ENCODE peak calls at places on chromosomes 12 and 14, in seven cellular contexts. One of them, this sample, is unnamed.

GRCh38 chr14:68966872-68967301 is 12.2 kb downstream of the ACTN1 start:
- DNase-seq in HEK293T: no peak
- DNase-seq in WTC11: no peak
- DNase-seq in GM12878: no peak
- DNase-seq in H1: no peak
- DNase-seq in K562: no peak
- DNase-seq in HepG2: no peak
- DNase-seq in this sample: no peak

GRCh38 chr12:46160081-46160980 is 108.5 kb downstream of the SLC38A1 start:
- DNase-seq in HEK293T: peak; percentile 40
- DNase-seq in WTC11: no peak
- DNase-seq in GM12878: no peak
- DNase-seq in H1: no peak
- DNase-seq in K562: no peak
- DNase-seq in HepG2: no peak
- DNase-seq in this sample: no peak

GRCh38 chr12:52349196-52349595 is 18.1 kb downstream of the KRT85 start:
- DNase-seq in HEK293T: no peak
- DNase-seq in WTC11: no peak
- DNase-seq in GM12878: no peak
- DNase-seq in H1: no peak
- DNase-seq in K562: no peak
- DNase-seq in HepG2: no peak
- DNase-seq in this sample: no peak

GRCh38 chr14:33992274-33993050 is 41.6 kb upstream of the EGLN3 start:
- DNase-seq in HEK293T: no peak
- DNase-seq in WTC11: no peak
- DNase-seq in GM12878: no peak
- DNase-seq in H1: no peak
- DNase-seq in K562: no peak
- DNase-seq in HepG2: no peak
- DNase-seq in this sample: no peak

GRCh38 chr12:62438098-62438692 is 28.4 kb upstream of the MON2 start:
- DNase-seq in HEK293T: peak; percentile 53
- DNase-seq in WTC11: peak; percentile 56
- DNase-seq in GM12878: peak; percentile 11
- DNase-seq in H1: no peak
- DNase-seq in K562: peak; percentile 56
- DNase-seq in HepG2: peak; percentile 17
- DNase-seq in this sample: peak; percentile 44

GRCh38 chr14:78836777-78837176 is 666.6 kb downstream of the NRXN3 start:
- DNase-seq in HEK293T: peak; percentile 63
- DNase-seq in WTC11: peak; percentile 78
- DNase-seq in GM12878: peak; percentile 17
- DNase-seq in H1: peak; percentile 77
- DNase-seq in K562: peak; percentile 41
- DNase-seq in HepG2: peak; percentile 37
- DNase-seq in this sample: peak; percentile 36

GRCh38 chr14:94129111-94129757 is at the start of gene IFI27L2:
- DNase-seq in HEK293T: peak; percentile 77
- DNase-seq in WTC11: peak; percentile 76
- DNase-seq in GM12878: no peak
- DNase-seq in H1: peak; percentile 47
- DNase-seq in K562: peak; percentile 86
- DNase-seq in HepG2: peak; percentile 40
- DNase-seq in this sample: peak; percentile 59

GRCh38 chr12:96246926-96247566 is 52.9 kb downstream of the ELK3 start:
- DNase-seq in HEK293T: no peak
- DNase-seq in WTC11: no peak
- DNase-seq in GM12878: no peak
- DNase-seq in H1: no peak
- DNase-seq in K562: no peak
- DNase-seq in HepG2: no peak
- DNase-seq in this sample: no peak

GRCh38 chr12:132524405-132524804 is 34.5 kb downstream of the FBRSL1 start:
- DNase-seq in HEK293T: no peak
- DNase-seq in WTC11: no peak
- DNase-seq in GM12878: no peak
- DNase-seq in H1: no peak
- DNase-seq in K562: no peak
- DNase-seq in HepG2: no peak
- DNase-seq in this sample: no peak

GRCh38 chr12:20731274-20731673 is 36.1 kb downstream of the SLCO1C1 start:
- DNase-seq in HEK293T: no peak
- DNase-seq in WTC11: no peak
- DNase-seq in GM12878: no peak
- DNase-seq in H1: no peak
- DNase-seq in K562: no peak
- DNase-seq in HepG2: no peak
- DNase-seq in this sample: no peak

GRCh38 chr14:65351493-65352224 is 60.9 kb upstream of the FUT8 start:
- DNase-seq in HEK293T: no peak
- DNase-seq in WTC11: no peak
- DNase-seq in GM12878: no peak
- DNase-seq in H1: no peak
- DNase-seq in K562: no peak
- DNase-seq in HepG2: no peak
- DNase-seq in this sample: no peak

GRCh38 chr12:119808441-119808840 is 68.7 kb downstream of the CIT start:
- DNase-seq in HEK293T: no peak
- DNase-seq in WTC11: no peak
- DNase-seq in GM12878: no peak
- DNase-seq in H1: no peak
- DNase-seq in K562: no peak
- DNase-seq in HepG2: no peak
- DNase-seq in this sample: no peak

GRCh38 chr12:132153501-132154340 is 9.5 kb downstream of the NOC4L start:
- DNase-seq in HEK293T: peak; percentile 86
- DNase-seq in WTC11: peak; percentile 88
- DNase-seq in GM12878: peak; percentile 8
- DNase-seq in H1: peak; percentile 77
- DNase-seq in K562: peak; percentile 65
- DNase-seq in HepG2: peak; percentile 63
- DNase-seq in this sample: no peak

GRCh38 chr12:41621288-41621687 is 433.2 kb downstream of the PDZRN4 start:
- DNase-seq in HEK293T: no peak
- DNase-seq in WTC11: no peak
- DNase-seq in GM12878: no peak
- DNase-seq in H1: no peak
- DNase-seq in K562: no peak
- DNase-seq in HepG2: no peak
- DNase-seq in this sample: no peak

GRCh38 chr12:27965411-27965810 is 7.1 kb downstream of the PTHLH start:
- DNase-seq in HEK293T: no peak
- DNase-seq in WTC11: no peak
- DNase-seq in GM12878: no peak
- DNase-seq in H1: no peak
- DNase-seq in K562: no peak
- DNase-seq in HepG2: no peak
- DNase-seq in this sample: no peak

GRCh38 chr14:54591461-54592245 is 24.7 kb downstream of the SAMD4A start:
- DNase-seq in HEK293T: no peak
- DNase-seq in WTC11: no peak
- DNase-seq in GM12878: no peak
- DNase-seq in H1: no peak
- DNase-seq in K562: no peak
- DNase-seq in HepG2: no peak
- DNase-seq in this sample: no peak

GRCh38 chr14:86430807-86431206 is 900.9 kb downstream of the FLRT2 start:
- DNase-seq in HEK293T: no peak
- DNase-seq in WTC11: no peak
- DNase-seq in GM12878: no peak
- DNase-seq in H1: no peak
- DNase-seq in K562: no peak
- DNase-seq in HepG2: no peak
- DNase-seq in this sample: no peak

GRCh38 chr14:60510254-60510975 is 1.5 kb downstream of the SIX6 start:
- DNase-seq in HEK293T: no peak
- DNase-seq in WTC11: no peak
- DNase-seq in GM12878: no peak
- DNase-seq in H1: no peak
- DNase-seq in K562: no peak
- DNase-seq in HepG2: no peak
- DNase-seq in this sample: no peak

GRCh38 chr14:95526483-95527391 is 8.1 kb upstream of the GLRX5 start:
- DNase-seq in HEK293T: no peak
- DNase-seq in WTC11: no peak
- DNase-seq in GM12878: no peak
- DNase-seq in H1: no peak
- DNase-seq in K562: no peak
- DNase-seq in HepG2: peak; percentile 46
- DNase-seq in this sample: no peak
- TF ChIP-seq SP1 in HEK293T: no peak
- TF ChIP-seq SP1 in WTC11: no peak
- TF ChIP-seq SP1 in GM12878: no peak
- TF ChIP-seq SP1 in H1: no peak
- TF ChIP-seq SP1 in K562: no peak
- TF ChIP-seq SP1 in HepG2: no peak
- TF ChIP-seq SP1 in this sample: no peak

GRCh38 chr14:61537567-61538463 is 157.5 kb upstream of the HIF1A start:
- DNase-seq in HEK293T: no peak
- DNase-seq in WTC11: no peak
- DNase-seq in GM12878: no peak
- DNase-seq in H1: peak; percentile 33
- DNase-seq in K562: peak; percentile 7
- DNase-seq in HepG2: peak; percentile 97
- DNase-seq in this sample: peak; percentile 95
- TF ChIP-seq SP1 in HEK293T: no peak
- TF ChIP-seq SP1 in WTC11: no peak
- TF ChIP-seq SP1 in GM12878: no peak
- TF ChIP-seq SP1 in H1: no peak
- TF ChIP-seq SP1 in K562: no peak
- TF ChIP-seq SP1 in HepG2: no peak
- TF ChIP-seq SP1 in this sample: peak; percentile 95

DNA sequence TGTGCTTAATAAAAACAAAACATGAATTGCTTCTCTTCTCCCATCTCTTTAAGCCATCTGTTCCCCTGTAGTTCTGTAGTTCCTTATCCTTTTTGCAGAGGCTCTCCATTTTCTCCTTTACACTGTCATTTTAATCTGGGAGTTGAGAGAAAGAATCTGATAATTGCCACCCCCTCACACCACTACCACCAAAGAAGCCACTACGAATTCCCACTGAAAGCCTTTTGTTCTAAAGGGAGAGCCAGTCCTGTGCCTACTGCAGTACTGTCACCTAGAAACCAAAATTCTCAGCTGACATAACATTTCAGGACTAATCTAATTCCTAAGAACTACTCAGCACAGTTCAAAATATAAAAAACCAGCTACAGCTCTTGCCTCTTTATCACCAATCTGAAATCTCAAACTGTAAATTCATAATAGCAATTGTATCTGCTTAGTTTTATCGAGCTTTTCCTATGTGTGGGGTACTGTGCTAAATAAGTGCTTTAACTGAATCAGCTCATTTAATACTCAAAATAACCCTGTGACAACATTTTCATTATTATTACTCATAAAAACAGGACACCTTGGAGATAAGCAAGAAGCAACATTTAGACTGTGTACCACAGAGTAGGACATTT is 72.4 kb downstream of the SPPL3 start:
- DNase-seq in HEK293T: no peak
- DNase-seq in WTC11: no peak
- DNase-seq in GM12878: no peak
- DNase-seq in H1: no peak
- DNase-seq in K562: peak; percentile 31
- DNase-seq in HepG2: no peak
- DNase-seq in this sample: no peak
- TF ChIP-seq SP1 in HEK293T: no peak
- TF ChIP-seq SP1 in WTC11: no peak
- TF ChIP-seq SP1 in GM12878: no peak
- TF ChIP-seq SP1 in H1: no peak
- TF ChIP-seq SP1 in K562: no peak
- TF ChIP-seq SP1 in HepG2: no peak
- TF ChIP-seq SP1 in this sample: no peak

GRCh38 chr12:117874842-117875434 is 93.9 kb downstream of the KSR2 start:
- DNase-seq in HEK293T: peak; percentile 76
- DNase-seq in WTC11: peak; percentile 88
- DNase-seq in GM12878: no peak
- DNase-seq in H1: peak; percentile 49
- DNase-seq in K562: peak; percentile 76
- DNase-seq in HepG2: peak; percentile 45
- DNase-seq in this sample: peak; percentile 57

GRCh38 chr12:117878598-117878997 is 90.2 kb downstream of the KSR2 start:
- DNase-seq in HEK293T: no peak
- DNase-seq in WTC11: no peak
- DNase-seq in GM12878: no peak
- DNase-seq in H1: no peak
- DNase-seq in K562: no peak
- DNase-seq in HepG2: no peak
- DNase-seq in this sample: no peak

GRCh38 chr12:117875652-117876491 is 92.9 kb downstream of the KSR2 start:
- DNase-seq in HEK293T: peak; percentile 75
- DNase-seq in WTC11: peak; percentile 86
- DNase-seq in GM12878: no peak
- DNase-seq in H1: peak; percentile 49
- DNase-seq in K562: peak; percentile 24
- DNase-seq in HepG2: no peak
- DNase-seq in this sample: no peak

GRCh38 chr12:117872521-117873169 is 96.1 kb downstream of the KSR2 start:
- DNase-seq in HEK293T: no peak
- DNase-seq in WTC11: no peak
- DNase-seq in GM12878: no peak
- DNase-seq in H1: no peak
- DNase-seq in K562: no peak
- DNase-seq in HepG2: no peak
- DNase-seq in this sample: no peak

DNA sequence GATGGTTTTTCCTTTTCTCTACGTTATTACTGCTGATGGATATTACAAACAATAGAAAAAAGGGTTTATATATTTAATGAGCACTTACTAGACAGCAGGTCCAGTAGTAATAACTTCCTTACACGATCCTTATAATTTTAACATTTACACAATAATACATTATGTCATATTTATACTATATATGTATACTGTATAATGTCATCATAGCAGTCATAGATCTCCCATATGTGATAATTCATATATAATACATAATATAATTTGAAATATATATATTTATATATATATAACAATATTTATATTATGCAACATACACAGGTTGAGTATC is 92.3 kb downstream of the KSR2 start:
- DNase-seq in HEK293T: no peak
- DNase-seq in WTC11: no peak
- DNase-seq in GM12878: no peak
- DNase-seq in H1: no peak
- DNase-seq in K562: no peak
- DNase-seq in HepG2: no peak
- DNase-seq in this sample: no peak
- TF ChIP-seq SP1 in HEK293T: no peak
- TF ChIP-seq SP1 in WTC11: no peak
- TF ChIP-seq SP1 in GM12878: no peak
- TF ChIP-seq SP1 in H1: no peak
- TF ChIP-seq SP1 in K562: no peak
- TF ChIP-seq SP1 in HepG2: no peak
- TF ChIP-seq SP1 in this sample: no peak